ENCODE peak calls at places on chromosomes 3 and 15, in four cellular contexts. K is ovary, Z is HFF-Myc, N is lung. E is an unnamed sample.

GRCh38 chr3:139735191-139735590 is 57.4 kb upstream of the NMNAT3 start:
- DNase-seq in K (no peak), N (no peak), Z (no peak), E (no peak)

GRCh38 chr3:10169000-10169496 is 4.3 kb downstream of the IRAK2 start:
- DNase-seq in K (no peak), N (no peak), Z (no peak), E (no peak)

GRCh38 chr3:14324224-14324944 is 78.0 kb upstream of the SLC6A6 start:
- DNase-seq in N (no peak), K (no peak), Z (no peak), E (no peak)

GRCh38 chr3:24929521-24929920 is 434.9 kb upstream of the THRB start:
- DNase-seq in K (no peak), Z (no peak), N (no peak), E (no peak)

GRCh38 chr15:31197497-31198414 is 96.2 kb upstream of the TRPM1 start:
- DNase-seq in Z (no peak), N (no peak), K (no peak), E (peak; percentile 83)

GRCh38 chr3:38655708-38656300 is 6.3 kb upstream of the SCN5A start:
- DNase-seq in Z (peak; percentile 26), N (no peak), K (no peak), E (peak; percentile 48)

GRCh38 chr15:89381330-89381729 is 46.7 kb upstream of the POLG start:
- DNase-seq in K (no peak), Z (no peak), N (no peak), E (no peak)

GRCh38 chr15:41465822-41466421 is 27.8 kb upstream of the ITPKA start:
- DNase-seq in Z (no peak), K (no peak), N (no peak), E (peak; percentile 72)

DNA sequence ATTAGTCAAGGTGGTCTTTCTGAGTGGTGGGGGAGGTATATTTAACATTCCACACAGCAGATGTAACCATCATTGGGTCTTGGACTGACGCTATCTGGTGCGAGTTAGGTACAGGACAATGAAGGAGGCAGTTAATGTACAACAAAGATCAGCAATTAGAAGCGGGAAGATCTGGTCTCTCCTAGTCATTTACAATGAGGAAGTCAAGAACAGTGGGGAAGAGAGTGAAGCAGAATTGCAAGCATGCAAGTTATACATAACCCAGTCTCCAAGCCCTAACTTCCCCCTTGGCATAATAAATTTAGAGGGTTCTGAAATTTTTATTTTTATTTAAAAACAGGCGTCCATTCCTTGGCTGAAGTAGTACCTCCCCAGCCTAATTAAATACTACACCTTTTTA is 14.1 kb downstream of the GPD1L start:
- DNase-seq in Z (no peak), K (no peak), N (no peak), E (no peak)
- H3K4me3 ChIP-seq in Z (no peak overlapping the region), K (no peak overlapping the region), N (no peak overlapping the region), E (no peak overlapping the region)

GRCh38 chr3:130411310-130411709 is 65.8 kb downstream of the COL6A5 start:
- DNase-seq in Z (no peak), N (no peak), K (no peak), E (no peak)

GRCh38 chr3:130404401-130404800 is 58.9 kb downstream of the COL6A5 start:
- DNase-seq in Z (no peak), K (no peak), N (no peak), E (no peak)

GRCh38 chr3:130405956-130406355 is 60.5 kb downstream of the COL6A5 start:
- DNase-seq in N (no peak), Z (no peak), K (no peak), E (no peak)
- TF ChIP-seq CTCF in N (no peak), Z (no peak), K (no peak), E (no peak)

DNA sequence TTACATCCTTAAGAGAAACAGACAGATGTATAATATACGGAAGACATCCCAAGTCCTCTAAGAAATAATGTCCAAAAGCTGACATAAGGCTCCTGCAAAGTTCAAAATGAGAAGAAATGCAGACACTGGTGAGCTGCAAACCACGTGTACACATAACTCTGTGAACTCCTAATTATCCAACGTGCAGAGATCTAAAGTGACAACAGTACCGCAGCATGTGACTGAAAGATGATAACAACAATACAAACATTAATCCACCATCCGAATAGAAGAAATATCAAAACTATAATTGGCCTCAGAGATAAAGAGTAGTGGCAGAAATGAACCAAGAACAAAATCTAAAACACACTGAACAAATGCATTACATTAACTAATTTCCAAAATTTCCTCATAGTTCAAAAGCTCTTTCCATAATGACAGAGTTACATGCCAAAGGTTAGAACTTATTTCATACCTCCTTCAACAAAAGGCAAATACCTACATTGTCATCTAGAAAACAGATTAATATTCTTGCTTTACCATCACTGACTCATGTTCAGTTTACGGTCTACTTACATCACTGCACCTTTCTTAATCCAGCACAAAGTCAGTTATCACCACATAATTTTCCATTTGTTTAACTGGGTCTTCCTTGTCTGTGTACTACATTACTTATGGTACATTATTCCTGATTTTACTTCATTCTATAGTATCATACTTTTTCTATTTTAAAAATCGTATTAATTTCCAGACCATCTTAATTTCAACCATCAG is 2.2 kb downstream of the PDCD10 start:
- DNase-seq in Z (no peak), K (no peak), N (no peak), E (no peak)
- H3K4me3 ChIP-seq in Z (no peak overlapping the region), K (no peak overlapping the region), N (no peak overlapping the region), E (peak overlapping the region; percentile 89)

GRCh38 chr15:74958908-74959642 is 2.5 kb upstream of the RPP25 start:
- DNase-seq in N (no peak), K (peak; percentile 35), Z (no peak), E (no peak)

GRCh38 chr15:74956648-74957300 is at the start of gene RPP25:
- DNase-seq in Z (no peak), K (peak; percentile 88), N (peak; percentile 79), E (peak; percentile 82)

GRCh38 chr15:74959643-74959939 is 3.0 kb upstream of the RPP25 start:
- DNase-seq in Z (no peak), K (no peak), N (no peak), E (no peak)

GRCh38 chr15:74957301-74958035 is 896 bp upstream of the RPP25 start:
- DNase-seq in Z (no peak), K (no peak), N (peak; percentile 50), E (no peak)

DNA sequence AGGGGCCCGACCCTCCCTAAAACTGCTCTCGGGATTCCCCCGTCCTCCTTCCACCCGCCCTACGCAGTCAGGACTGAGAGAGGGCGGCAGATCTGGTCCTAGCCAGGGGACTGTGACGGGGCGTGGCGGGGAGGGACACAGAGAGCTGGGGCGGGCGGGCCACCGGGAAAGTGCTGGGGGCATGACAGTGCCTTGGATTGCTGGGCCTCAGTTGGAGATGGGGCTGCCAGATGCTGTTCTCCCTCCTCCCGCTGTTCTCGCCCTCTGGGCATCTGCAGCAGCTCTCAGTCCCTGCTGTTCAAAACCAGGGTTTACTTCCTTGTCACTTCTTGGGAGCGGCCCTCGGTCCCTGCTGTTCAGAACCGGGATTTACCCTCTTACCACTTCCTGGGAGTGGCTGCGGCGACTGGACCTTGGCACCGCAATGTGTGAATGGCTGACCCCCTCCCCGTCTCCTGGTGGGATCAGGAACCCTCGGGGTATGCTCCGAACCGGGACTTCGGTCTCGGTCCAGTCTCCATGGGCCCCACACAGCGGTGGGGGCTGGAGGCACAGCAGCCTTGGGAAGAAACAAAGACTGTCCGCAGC is 1.8 kb upstream of the RPP25 start:
- DNase-seq in K (peak; percentile 45), N (peak; percentile 55), Z (no peak), E (no peak)
- TF ChIP-seq CTCF in K (no peak), N (no peak), Z (no peak), E (no peak)

DNA sequence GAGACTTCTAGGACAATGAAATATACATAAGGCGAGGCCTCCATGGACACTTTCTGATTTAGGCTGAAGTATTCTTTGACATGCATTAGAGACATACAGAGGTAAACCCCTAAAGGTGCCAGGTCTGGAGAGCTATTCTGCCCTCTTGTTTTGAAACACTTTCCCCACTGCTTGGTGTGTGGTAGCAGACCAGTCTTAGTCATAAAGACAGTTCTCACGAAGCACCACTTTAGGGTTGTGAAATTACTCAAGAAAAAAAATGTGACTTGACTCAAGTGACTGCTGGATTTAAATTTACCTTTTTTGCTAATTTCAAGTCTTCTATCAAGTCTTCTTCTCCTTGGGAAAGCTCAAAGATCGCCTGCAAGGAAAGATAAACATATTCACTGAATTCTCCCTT is 48.5 kb downstream of the ARHGEF3 start:
- DNase-seq in K (no peak), Z (no peak), N (no peak), E (peak; percentile 88)
- H3K4me3 ChIP-seq in K (no peak overlapping the region), Z (no peak overlapping the region), N (no peak overlapping the region), E (no peak overlapping the region)

GRCh38 chr3:164732166-164732565 is 346.1 kb downstream of the SI start:
- DNase-seq in N (no peak), K (no peak), Z (no peak), E (no peak)
- TF ChIP-seq CTCF in N (no peak), K (no peak), Z (no peak), E (no peak)

GRCh38 chr3:129686941-129687340 is 80.5 kb upstream of the PLXND1 start:
- DNase-seq in K (no peak), N (no peak), Z (no peak), E (no peak)
- H3K4me3 ChIP-seq in K (no peak overlapping the region), N (no peak overlapping the region), Z (no peak overlapping the region), E (no peak overlapping the region)

GRCh38 chr15:63088532-63089245 is 33.0 kb upstream of the LACTB start:
- DNase-seq in N (no peak), Z (no peak), K (no peak), E (no peak)

GRCh38 chr15:63086967-63087366 is 34.7 kb upstream of the LACTB start:
- DNase-seq in N (no peak), Z (peak; percentile 16), K (no peak), E (no peak)

GRCh38 chr15:63084806-63085205 is 36.9 kb upstream of the LACTB start:
- DNase-seq in N (no peak), Z (no peak), K (no peak), E (no peak)

GRCh38 chr15:63085289-63085688 is 36.4 kb upstream of the LACTB start:
- DNase-seq in K (no peak), N (no peak), Z (no peak), E (no peak)

DNA sequence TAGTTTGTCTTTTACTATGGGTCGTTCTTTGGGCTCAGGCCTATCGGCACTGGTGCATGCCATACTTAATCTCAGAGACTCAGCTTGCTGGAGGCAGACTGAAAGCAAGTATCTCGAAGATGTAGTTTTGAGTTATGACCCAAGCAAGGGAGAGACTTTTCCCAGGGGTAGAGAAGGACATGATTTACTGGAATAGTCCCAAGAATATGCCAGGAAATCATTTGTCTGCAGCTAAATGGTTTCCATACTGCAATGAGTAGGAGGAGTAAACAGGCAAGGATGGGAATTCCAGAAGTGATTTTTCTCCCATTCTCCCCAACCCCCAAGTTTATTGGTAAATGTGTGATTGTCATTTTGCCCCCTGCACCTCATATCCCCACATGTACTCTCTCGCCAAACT is 35.4 kb upstream of the LACTB start:
- DNase-seq in Z (no peak), K (no peak), N (no peak), E (no peak)
- TF ChIP-seq CTCF in Z (no peak), K (no peak), N (no peak), E (no peak)

E was measured in GM12865.